ENCODE peak calls at places on chromosomes 13 and 19, in seven cellular contexts. U is AG09309; O is fibroblast of the aortic adventitia; F is left cardiac atrium; K is activated CD8-positive, alpha-beta memory T cell treated with anti-CD3 and anti-CD28 coated beads, Interleukin-2, amount 10 ng/mL, durations not matched to agents 7 days and 5 days; C is breast epithelium; J is Calu3. A is an unnamed sample.

GRCh38 chr13:106532111-106532929 is 3.1 kb downstream of the EFNB2 start:
- DNase-seq in U (no peak), O (peak), F (no peak), K (no peak), C (no peak), J (no peak), A (no peak)

GRCh38 chr13:95706356-95706755 is 29.4 kb downstream of the DNAJC3 start:
- DNase-seq in U (no peak), O (no peak), F (no peak), K (no peak), C (no peak), J (no peak), A (no peak)

GRCh38 chr19:53537523-53538377 is at the start of gene ZNF331:
- DNase-seq in U (peak), O (peak), F (peak), K (peak), C (peak), J (no peak), A (peak)

GRCh38 chr13:94480672-94481145 is 1.2 kb upstream of the DCT start:
- DNase-seq in U (peak), O (peak), F (peak), K (no peak), C (no peak), J (no peak), A (no peak)

GRCh38 chr19:7916137-7916907 is 1.7 kb downstream of the TGFBR3L start:
- DNase-seq in U (no peak), O (no peak), F (no peak), K (peak), C (no peak), J (peak), A (no peak)

GRCh38 chr19:13931582-13932378 is 6.4 kb downstream of the PODNL1 start:
- DNase-seq in U (no peak), O (no peak), F (no peak), K (no peak), C (no peak), J (no peak), A (no peak)

GRCh38 chr19:30227071-30227621 is 145.0 kb upstream of the ZNF536 start:
- DNase-seq in U (no peak), O (no peak), F (no peak), K (no peak), C (no peak), J (no peak), A (no peak)

GRCh38 chr13:41533266-41533665 is 75.9 kb downstream of the RGCC start:
- DNase-seq in U (no peak), O (no peak), F (no peak), K (no peak), C (no peak), J (no peak), A (peak)

GRCh38 chr13:72953391-72953960 is 105.3 kb upstream of the KLF5 start:
- DNase-seq in U (no peak), O (no peak), F (no peak), K (no peak), C (peak), J (no peak), A (no peak)

GRCh38 chr13:111005364-111005763 is 90.5 kb upstream of the ANKRD10 start:
- DNase-seq in U (peak), O (peak), F (no peak), K (no peak), C (no peak), J (no peak), A (no peak)

GRCh38 chr13:18951412-18951811 is 230.2 kb downstream of the TUBA3C start:
- DNase-seq in U (no peak), O (no peak), F (no peak), K (no peak), C (no peak), J (no peak), A (no peak)

GRCh38 chr13:99907627-99908026 is 63.9 kb downstream of the ZIC5 start:
- DNase-seq in U (no peak), O (no peak), F (no peak), K (no peak), C (no peak), J (no peak), A (no peak)

GRCh38 chr13:110536006-110536693 is 25.4 kb downstream of the RAB20 start:
- DNase-seq in U (no peak), O (no peak), F (peak), K (no peak), C (no peak), J (no peak), A (no peak)